ENCODE peak calls at places on chromosomes 6 and 20, in five cellular contexts. E is IMR-90, Y is neuronal stem cell, K is H9, G is H1. W is an unnamed sample.

GRCh38 chr20:10622657-10623418 is 51.0 kb downstream of the JAG1 start:
- DNase-seq in Y (no peak), G (no peak), E (peak; percentile 72), K (no peak), W (peak; percentile 94)

GRCh38 chr6:167949121-167949684 is 48.3 kb upstream of the KIF25 start:
- DNase-seq in Y (no peak), K (no peak), E (no peak), G (no peak), W (no peak)

GRCh38 chr20:24605937-24606455 is 136.6 kb downstream of the SYNDIG1 start:
- DNase-seq in E (no peak), Y (no peak), K (no peak), G (peak; percentile 30), W (no peak)

GRCh38 chr6:73675466-73676098 is 20.4 kb upstream of the CD109 start:
- DNase-seq in G (peak; percentile 87), Y (peak; percentile 75), E (peak; percentile 81), K (peak; percentile 68), W (peak; percentile 83)

GRCh38 chr6:2598867-2599266 is 151.9 kb downstream of the MYLK4 start:
- DNase-seq in K (no peak), E (no peak), Y (no peak), G (no peak), W (no peak)

GRCh38 chr6:35214869-35215664 is 1.3 kb downstream of the SCUBE3 start:
- DNase-seq in Y (no peak), K (no peak), E (peak; percentile 49), G (no peak), W (no peak)

GRCh38 chr6:43616728-43617472 is 12.2 kb downstream of the GTPBP2 start:
- DNase-seq in G (no peak), K (no peak), Y (no peak), E (no peak), W (no peak)

GRCh38 chr6:136955123-136955522 is 33.0 kb downstream of the SLC35D3 start:
- DNase-seq in Y (no peak), E (no peak), G (no peak), K (no peak), W (no peak)

GRCh38 chr6:47134476-47135189 is 92.5 kb upstream of the ADGRF1 start:
- DNase-seq in K (no peak), G (no peak), E (peak; percentile 96), Y (no peak), W (peak; percentile 96)

GRCh38 chr20:21323640-21324039 is 20.5 kb downstream of the XRN2 start:
- DNase-seq in K (no peak), E (peak; percentile 86), Y (no peak), G (no peak), W (peak; percentile 88)

GRCh38 chr20:33273117-33273851 is 9.7 kb upstream of the BPIFB1 start:
- DNase-seq in K (no peak), G (no peak), E (no peak), Y (no peak), W (no peak)

GRCh38 chr6:80638222-80639055 is 532.0 kb downstream of the BCKDHB start:
- DNase-seq in E (peak; percentile 99), Y (no peak), K (peak; percentile 53), G (no peak), W (peak; percentile 100)

GRCh38 chr6:160882741-160883340 is 108.7 kb upstream of the MAP3K4 start:
- DNase-seq in Y (no peak), K (no peak), G (no peak), E (no peak), W (no peak)

GRCh38 chr6:34237316-34237721 is 646 bp downstream of the HMGA1 start:
- DNase-seq in K (no peak), E (no peak), Y (no peak), G (no peak), W (no peak)

GRCh38 chr20:3805594-3806264 is 9.6 kb downstream of the CDC25B start:
- DNase-seq in Y (no peak), E (peak; percentile 50), K (no peak), G (no peak), W (peak; percentile 79)

GRCh38 chr6:76707630-76708029 is 635.2 kb upstream of the IMPG1 start:
- DNase-seq in E (no peak), Y (no peak), G (no peak), K (no peak), W (no peak)

GRCh38 chr6:16903470-16903869 is 142.2 kb upstream of the ATXN1 start:
- DNase-seq in G (no peak), K (no peak), Y (no peak), E (peak; percentile 83), W (peak; percentile 82)

GRCh38 chr6:26141378-26141901 is 54.2 kb downstream of the HFE start:
- DNase-seq in E (no peak), G (no peak), K (no peak), Y (no peak), W (no peak)

GRCh38 chr6:12110523-12111154 is 98.5 kb downstream of the HIVEP1 start:
- DNase-seq in E (no peak), K (no peak), Y (no peak), G (no peak), W (no peak)

GRCh38 chr20:42024653-42025052 is 406.5 kb upstream of the CHD6 start:
- DNase-seq in K (peak; percentile 58), E (no peak), G (peak; percentile 64), Y (peak; percentile 53), W (no peak)

GRCh38 chr6:14475306-14475705 is 357.7 kb downstream of the CD83 start:
- DNase-seq in Y (no peak), K (no peak), E (no peak), G (no peak), W (no peak)

GRCh38 chr20:44038681-44039123 is 124.0 kb downstream of the TOX2 start:
- DNase-seq in E (no peak), Y (no peak), K (no peak), G (peak; percentile 30), W (no peak)

GRCh38 chr20:20549267-20549612 is 163.2 kb downstream of the RALGAPA2 start:
- DNase-seq in G (no peak), K (no peak), E (no peak), Y (no peak), W (no peak)

GRCh38 chr6:168413018-168413720 is 27.8 kb upstream of the SMOC2 start:
- DNase-seq in G (peak; percentile 39), E (no peak), Y (no peak), K (no peak), W (no peak)

GRCh38 chr20:34997171-34997570 is 41.5 kb downstream of the MYH7B start:
- DNase-seq in K (peak; percentile 71), E (peak; percentile 15), G (no peak), Y (no peak), W (no peak)

GRCh38 chr20:50788868-50789125 is 6.1 kb upstream of the BCAS4 start:
- DNase-seq in Y (no peak), K (no peak), G (no peak), E (no peak), W (no peak)

GRCh38 chr20:10411673-10412072 is 22.3 kb downstream of the MKKS start:
- DNase-seq in G (no peak), Y (no peak), K (no peak), E (no peak), W (no peak)

GRCh38 chr20:58651548-58651822 is 402 bp downstream of the STX16 start:
- DNase-seq in G (no peak), K (no peak), Y (peak; percentile 57), E (peak; percentile 8), W (no peak)

GRCh38 chr6:21159465-21159864 is 434.1 kb upstream of the SOX4 start:
- DNase-seq in K (no peak), G (no peak), Y (no peak), E (no peak), W (no peak)

GRCh38 chr6:116365743-116366142 is 5.0 kb upstream of the DSE start:
- DNase-seq in Y (no peak), G (no peak), K (no peak), E (no peak), W (no peak)

GRCh38 chr6:116364361-116364760 is 6.4 kb upstream of the DSE start:
- DNase-seq in K (no peak), Y (no peak), E (no peak), G (no peak), W (no peak)

GRCh38 chr6:116359835-116360234 is 10.9 kb upstream of the DSE start:
- DNase-seq in K (no peak), Y (no peak), G (no peak), E (no peak), W (no peak)

GRCh38 chr6:116363759-116364158 is 7.0 kb upstream of the DSE start:
- DNase-seq in G (no peak), Y (no peak), K (no peak), E (peak; percentile 38), W (peak; percentile 38)

DNA sequence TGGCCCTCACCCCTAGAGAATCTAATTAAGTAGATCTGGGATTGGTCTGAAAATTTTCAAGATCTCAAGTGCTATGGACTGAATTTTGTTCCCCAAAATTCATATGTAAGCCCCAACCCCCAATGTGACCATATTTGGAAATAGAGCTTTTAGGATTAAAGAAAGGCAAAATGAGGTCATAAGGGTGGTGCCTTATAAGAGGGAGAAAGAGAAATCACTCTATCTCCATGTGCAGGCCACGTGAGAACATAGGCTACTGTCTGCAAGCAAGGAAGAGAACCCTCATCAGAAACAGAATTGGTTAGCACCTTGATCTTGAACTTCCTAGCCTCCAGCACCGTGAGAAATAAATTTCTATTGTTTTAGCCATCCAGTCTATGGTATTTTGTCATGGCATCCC is 8.5 kb upstream of the DSE start:
- DNase-seq in E (no peak), G (no peak), K (no peak), Y (no peak), W (no peak)
- H4K91ac ChIP-seq in E (no peak overlapping the region), G (no peak overlapping the region), K (no peak overlapping the region), Y (no peak overlapping the region), W (no peak overlapping the region)

DNA sequence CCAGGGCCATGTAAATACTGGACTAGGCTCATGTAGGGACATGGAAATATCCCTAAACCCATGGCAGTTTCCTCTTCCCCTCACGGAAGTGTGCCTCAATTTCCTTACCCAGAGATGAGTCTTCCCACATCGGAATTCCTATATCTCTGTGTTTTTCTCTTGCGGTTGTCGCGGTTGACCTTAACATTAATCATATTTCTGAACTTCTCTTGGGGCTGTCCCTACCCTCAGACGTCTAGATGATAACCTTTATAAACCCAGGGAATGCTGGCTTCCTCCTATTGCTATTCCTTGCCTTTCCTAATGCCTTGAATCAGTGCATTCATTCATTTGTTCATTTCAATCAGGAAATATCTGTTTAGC is 160.1 kb downstream of the SASH1 start:
- DNase-seq in E (no peak), K (no peak), Y (no peak), G (no peak), W (no peak)
- H3K9ac ChIP-seq in E (no peak overlapping the region), K (no peak overlapping the region), Y (no peak overlapping the region), G (no peak overlapping the region), W (peak overlapping the region; percentile 92)

GRCh38 chr6:138086573-138087196 is 20.5 kb downstream of the PERP start:
- DNase-seq in G (no peak), Y (no peak), E (peak; percentile 83), K (peak; percentile 71), W (peak; percentile 77)

GRCh38 chr6:138085839-138086222 is 21.4 kb downstream of the PERP start:
- DNase-seq in Y (no peak), K (no peak), E (no peak), G (no peak), W (no peak)

GRCh38 chr6:138089325-138089724 is 17.9 kb downstream of the PERP start:
- DNase-seq in Y (no peak), K (no peak), G (no peak), E (no peak), W (no peak)

GRCh38 chr6:138088307-138088744 is 18.9 kb downstream of the PERP start:
- DNase-seq in Y (no peak), E (peak; percentile 97), K (no peak), G (no peak), W (peak; percentile 91)

GRCh38 chr6:138087549-138087948 is 19.7 kb downstream of the PERP start:
- DNase-seq in K (no peak), E (no peak), Y (no peak), G (no peak), W (peak; percentile 18)
- H2BK15ac ChIP-seq in K (no peak overlapping the region), E (peak overlapping the region; percentile 63), Y (no peak overlapping the region), G (no peak overlapping the region), W (no peak overlapping the region)

GRCh38 chr20:62804632-62805364 is at the start of gene OGFR:
- DNase-seq in Y (no peak), K (peak; percentile 55), G (peak; percentile 66), E (peak; percentile 38), W (peak; percentile 61)
- H4K91ac ChIP-seq in Y (no peak within 1 kb of the TSS), K (no peak within 1 kb of the TSS), G (no peak within 1 kb of the TSS), E (peak within 1 kb of the TSS; percentile 97), W (peak within 1 kb of the TSS; percentile 91)

W was measured in mesenchymal stem cell.